ENCODE peak calls at places on chromosomes 4 and X, in nine cellular contexts. One of them, this sample, is unnamed.

GRCh38 chr4:37873383-37873782 is 17.5 kb upstream of the TBC1D1 start:
- DNase-seq in retina: no peak
- DNase-seq in epithelial cell of esophagus: peak
- DNase-seq in small intestine: peak
- DNase-seq in activated T-cell treated with anti-CD3 and anti-CD28 coated beads for 1 hour: no peak
- DNase-seq in T-helper 1 cell: no peak
- DNase-seq in astrocyte of the spinal cord: peak
- DNase-seq in HFFc6: peak
- DNase-seq in HCT116: no peak
- DNase-seq in this sample: no peak

GRCh38 chr4:151908734-151909497 is 148.1 kb upstream of the GATB start:
- DNase-seq in retina: no peak
- DNase-seq in epithelial cell of esophagus: no peak
- DNase-seq in small intestine: no peak
- DNase-seq in activated T-cell treated with anti-CD3 and anti-CD28 coated beads for 1 hour: no peak
- DNase-seq in T-helper 1 cell: no peak
- DNase-seq in astrocyte of the spinal cord: no peak
- DNase-seq in HFFc6: no peak
- DNase-seq in HCT116: no peak
- DNase-seq in this sample: no peak

GRCh38 chr4:78047366-78047765 is 9.8 kb upstream of the FRAS1 start:
- DNase-seq in retina: no peak
- DNase-seq in epithelial cell of esophagus: no peak
- DNase-seq in small intestine: no peak
- DNase-seq in activated T-cell treated with anti-CD3 and anti-CD28 coated beads for 1 hour: no peak
- DNase-seq in T-helper 1 cell: no peak
- DNase-seq in astrocyte of the spinal cord: no peak
- DNase-seq in HFFc6: no peak
- DNase-seq in HCT116: no peak
- DNase-seq in this sample: no peak

GRCh38 chrX:102995316-102995715 is 58.2 kb downstream of the RAB40AL start:
- DNase-seq in retina: no peak
- DNase-seq in epithelial cell of esophagus: no peak
- DNase-seq in small intestine: no peak
- DNase-seq in activated T-cell treated with anti-CD3 and anti-CD28 coated beads for 1 hour: no peak
- DNase-seq in T-helper 1 cell: no peak
- DNase-seq in astrocyte of the spinal cord: no peak
- DNase-seq in HFFc6: peak
- DNase-seq in HCT116: no peak
- DNase-seq in this sample: no peak

GRCh38 chrX:103823591-103823990 is 8.5 kb downstream of the RAB9B start:
- DNase-seq in retina: no peak
- DNase-seq in epithelial cell of esophagus: no peak
- DNase-seq in small intestine: no peak
- DNase-seq in activated T-cell treated with anti-CD3 and anti-CD28 coated beads for 1 hour: no peak
- DNase-seq in T-helper 1 cell: no peak
- DNase-seq in astrocyte of the spinal cord: peak
- DNase-seq in HFFc6: peak
- DNase-seq in HCT116: no peak
- DNase-seq in this sample: no peak

GRCh38 chrX:15221321-15221720 is 48.6 kb downstream of the ASB9 start:
- DNase-seq in retina: no peak
- DNase-seq in epithelial cell of esophagus: no peak
- DNase-seq in small intestine: no peak
- DNase-seq in activated T-cell treated with anti-CD3 and anti-CD28 coated beads for 1 hour: no peak
- DNase-seq in T-helper 1 cell: no peak
- DNase-seq in astrocyte of the spinal cord: no peak
- DNase-seq in HFFc6: no peak
- DNase-seq in HCT116: no peak
- DNase-seq in this sample: no peak

GRCh38 chrX:134544614-134545255 is 84.8 kb downstream of the HPRT1 start:
- DNase-seq in retina: peak
- DNase-seq in epithelial cell of esophagus: no peak
- DNase-seq in small intestine: peak
- DNase-seq in activated T-cell treated with anti-CD3 and anti-CD28 coated beads for 1 hour: no peak
- DNase-seq in T-helper 1 cell: no peak
- DNase-seq in astrocyte of the spinal cord: no peak
- DNase-seq in HFFc6: no peak
- DNase-seq in HCT116: no peak
- DNase-seq in this sample: no peak

GRCh38 chr4:74014332-74014731 is 15.9 kb upstream of the CXCL5 start:
- DNase-seq in retina: no peak
- DNase-seq in epithelial cell of esophagus: peak
- DNase-seq in small intestine: no peak
- DNase-seq in activated T-cell treated with anti-CD3 and anti-CD28 coated beads for 1 hour: no peak
- DNase-seq in T-helper 1 cell: no peak
- DNase-seq in astrocyte of the spinal cord: no peak
- DNase-seq in HFFc6: no peak
- DNase-seq in HCT116: no peak
- DNase-seq in this sample: no peak

GRCh38 chr4:39713691-39714090 is 15.8 kb downstream of the UBE2K start:
- DNase-seq in retina: no peak
- DNase-seq in epithelial cell of esophagus: peak
- DNase-seq in small intestine: no peak
- DNase-seq in activated T-cell treated with anti-CD3 and anti-CD28 coated beads for 1 hour: no peak
- DNase-seq in T-helper 1 cell: no peak
- DNase-seq in astrocyte of the spinal cord: peak
- DNase-seq in HFFc6: no peak
- DNase-seq in HCT116: no peak
- DNase-seq in this sample: no peak

GRCh38 chrX:154515803-154516654 is at the start of gene FAM3A:
- DNase-seq in retina: peak
- DNase-seq in epithelial cell of esophagus: peak
- DNase-seq in small intestine: peak
- DNase-seq in activated T-cell treated with anti-CD3 and anti-CD28 coated beads for 1 hour: peak
- DNase-seq in T-helper 1 cell: peak
- DNase-seq in astrocyte of the spinal cord: peak
- DNase-seq in HFFc6: peak
- DNase-seq in HCT116: peak
- DNase-seq in this sample: peak

GRCh38 chr4:153530284-153530995 is 64.3 kb downstream of the TMEM131L start:
- DNase-seq in retina: no peak
- DNase-seq in epithelial cell of esophagus: no peak
- DNase-seq in small intestine: no peak
- DNase-seq in activated T-cell treated with anti-CD3 and anti-CD28 coated beads for 1 hour: no peak
- DNase-seq in T-helper 1 cell: no peak
- DNase-seq in astrocyte of the spinal cord: no peak
- DNase-seq in HFFc6: no peak
- DNase-seq in HCT116: no peak
- DNase-seq in this sample: peak

GRCh38 chrX:128781506-128781905 is 729.3 kb upstream of the ACTRT1 start:
- DNase-seq in retina: peak
- DNase-seq in epithelial cell of esophagus: peak
- DNase-seq in small intestine: peak
- DNase-seq in activated T-cell treated with anti-CD3 and anti-CD28 coated beads for 1 hour: no peak
- DNase-seq in T-helper 1 cell: peak
- DNase-seq in astrocyte of the spinal cord: no peak
- DNase-seq in HFFc6: no peak
- DNase-seq in HCT116: no peak
- DNase-seq in this sample: no peak

GRCh38 chrX:55279832-55280231 is 15.1 kb upstream of the PAGE3 start:
- DNase-seq in retina: no peak
- DNase-seq in epithelial cell of esophagus: no peak
- DNase-seq in small intestine: no peak
- DNase-seq in activated T-cell treated with anti-CD3 and anti-CD28 coated beads for 1 hour: no peak
- DNase-seq in T-helper 1 cell: no peak
- DNase-seq in astrocyte of the spinal cord: no peak
- DNase-seq in HFFc6: no peak
- DNase-seq in HCT116: no peak
- DNase-seq in this sample: no peak

GRCh38 chr4:40143926-40144508 is 52.8 kb upstream of the RHOH start:
- DNase-seq in retina: no peak
- DNase-seq in epithelial cell of esophagus: no peak
- DNase-seq in small intestine: no peak
- DNase-seq in activated T-cell treated with anti-CD3 and anti-CD28 coated beads for 1 hour: no peak
- DNase-seq in T-helper 1 cell: no peak
- DNase-seq in astrocyte of the spinal cord: no peak
- DNase-seq in HFFc6: no peak
- DNase-seq in HCT116: no peak
- DNase-seq in this sample: no peak

GRCh38 chr4:75821966-75822365 is 80.3 kb downstream of the PPEF2 start:
- DNase-seq in retina: no peak
- DNase-seq in epithelial cell of esophagus: no peak
- DNase-seq in small intestine: no peak
- DNase-seq in activated T-cell treated with anti-CD3 and anti-CD28 coated beads for 1 hour: no peak
- DNase-seq in T-helper 1 cell: no peak
- DNase-seq in astrocyte of the spinal cord: peak
- DNase-seq in HFFc6: peak
- DNase-seq in HCT116: no peak
- DNase-seq in this sample: no peak

GRCh38 chr4:52551487-52551886 is 107.6 kb downstream of the USP46 start:
- DNase-seq in retina: no peak
- DNase-seq in epithelial cell of esophagus: no peak
- DNase-seq in small intestine: no peak
- DNase-seq in activated T-cell treated with anti-CD3 and anti-CD28 coated beads for 1 hour: no peak
- DNase-seq in T-helper 1 cell: no peak
- DNase-seq in astrocyte of the spinal cord: no peak
- DNase-seq in HFFc6: no peak
- DNase-seq in HCT116: no peak
- DNase-seq in this sample: no peak

GRCh38 chr4:175678451-175678850 is 133.6 kb downstream of the GPM6A start:
- DNase-seq in retina: no peak
- DNase-seq in epithelial cell of esophagus: no peak
- DNase-seq in small intestine: no peak
- DNase-seq in activated T-cell treated with anti-CD3 and anti-CD28 coated beads for 1 hour: no peak
- DNase-seq in T-helper 1 cell: no peak
- DNase-seq in astrocyte of the spinal cord: no peak
- DNase-seq in HFFc6: no peak
- DNase-seq in HCT116: no peak
- DNase-seq in this sample: no peak

GRCh38 chr4:34721835-34722234 is 1522.5 kb downstream of the ARAP2 start:
- DNase-seq in retina: no peak
- DNase-seq in epithelial cell of esophagus: peak
- DNase-seq in small intestine: no peak
- DNase-seq in activated T-cell treated with anti-CD3 and anti-CD28 coated beads for 1 hour: no peak
- DNase-seq in T-helper 1 cell: no peak
- DNase-seq in astrocyte of the spinal cord: no peak
- DNase-seq in HFFc6: no peak
- DNase-seq in HCT116: no peak
- DNase-seq in this sample: no peak

GRCh38 chr4:3480528-3481112 is 17.5 kb downstream of the DOK7 start:
- DNase-seq in retina: peak
- DNase-seq in epithelial cell of esophagus: peak
- DNase-seq in small intestine: peak
- DNase-seq in activated T-cell treated with anti-CD3 and anti-CD28 coated beads for 1 hour: peak
- DNase-seq in T-helper 1 cell: peak
- DNase-seq in astrocyte of the spinal cord: peak
- DNase-seq in HFFc6: peak
- DNase-seq in HCT116: peak
- DNase-seq in this sample: peak

GRCh38 chr4:38467296-38467695 is 196.7 kb upstream of the KLF3 start:
- DNase-seq in retina: no peak
- DNase-seq in epithelial cell of esophagus: no peak
- DNase-seq in small intestine: no peak
- DNase-seq in activated T-cell treated with anti-CD3 and anti-CD28 coated beads for 1 hour: no peak
- DNase-seq in T-helper 1 cell: no peak
- DNase-seq in astrocyte of the spinal cord: no peak
- DNase-seq in HFFc6: no peak
- DNase-seq in HCT116: no peak
- DNase-seq in this sample: no peak

GRCh38 chrX:20637351-20637750 is 370.6 kb upstream of the RPS6KA3 start:
- DNase-seq in retina: no peak
- DNase-seq in epithelial cell of esophagus: no peak
- DNase-seq in small intestine: no peak
- DNase-seq in activated T-cell treated with anti-CD3 and anti-CD28 coated beads for 1 hour: no peak
- DNase-seq in T-helper 1 cell: no peak
- DNase-seq in astrocyte of the spinal cord: peak
- DNase-seq in HFFc6: no peak
- DNase-seq in HCT116: no peak
- DNase-seq in this sample: no peak

GRCh38 chr4:73871911-73872310 is 2.7 kb downstream of the CXCL1 start:
- DNase-seq in retina: no peak
- DNase-seq in epithelial cell of esophagus: no peak
- DNase-seq in small intestine: no peak
- DNase-seq in activated T-cell treated with anti-CD3 and anti-CD28 coated beads for 1 hour: no peak
- DNase-seq in T-helper 1 cell: no peak
- DNase-seq in astrocyte of the spinal cord: peak
- DNase-seq in HFFc6: no peak
- DNase-seq in HCT116: no peak
- DNase-seq in this sample: no peak

GRCh38 chrX:41381685-41382084 is 47.7 kb downstream of the DDX3X start:
- DNase-seq in retina: no peak
- DNase-seq in epithelial cell of esophagus: peak
- DNase-seq in small intestine: peak
- DNase-seq in activated T-cell treated with anti-CD3 and anti-CD28 coated beads for 1 hour: no peak
- DNase-seq in T-helper 1 cell: no peak
- DNase-seq in astrocyte of the spinal cord: peak
- DNase-seq in HFFc6: peak
- DNase-seq in HCT116: peak
- DNase-seq in this sample: no peak

GRCh38 chr4:86152454-86152853 is 207.4 kb downstream of the MAPK10 start:
- DNase-seq in retina: no peak
- DNase-seq in epithelial cell of esophagus: no peak
- DNase-seq in small intestine: no peak
- DNase-seq in activated T-cell treated with anti-CD3 and anti-CD28 coated beads for 1 hour: no peak
- DNase-seq in T-helper 1 cell: no peak
- DNase-seq in astrocyte of the spinal cord: no peak
- DNase-seq in HFFc6: no peak
- DNase-seq in HCT116: no peak
- DNase-seq in this sample: no peak

GRCh38 chr4:81314196-81314896 is 99.3 kb upstream of the PRKG2 start:
- DNase-seq in retina: peak
- DNase-seq in epithelial cell of esophagus: peak
- DNase-seq in small intestine: peak
- DNase-seq in activated T-cell treated with anti-CD3 and anti-CD28 coated beads for 1 hour: no peak
- DNase-seq in T-helper 1 cell: no peak
- DNase-seq in astrocyte of the spinal cord: peak
- DNase-seq in HFFc6: no peak
- DNase-seq in HCT116: no peak
- DNase-seq in this sample: no peak

GRCh38 chrX:113297456-113297855 is 456.8 kb upstream of the AMOT start:
- DNase-seq in retina: no peak
- DNase-seq in epithelial cell of esophagus: peak
- DNase-seq in small intestine: no peak
- DNase-seq in activated T-cell treated with anti-CD3 and anti-CD28 coated beads for 1 hour: no peak
- DNase-seq in T-helper 1 cell: no peak
- DNase-seq in astrocyte of the spinal cord: no peak
- DNase-seq in HFFc6: no peak
- DNase-seq in HCT116: no peak
- DNase-seq in this sample: no peak

GRCh38 chr4:158571736-158572135 is 50.1 kb downstream of the RXFP1 start:
- DNase-seq in retina: no peak
- DNase-seq in epithelial cell of esophagus: no peak
- DNase-seq in small intestine: no peak
- DNase-seq in activated T-cell treated with anti-CD3 and anti-CD28 coated beads for 1 hour: no peak
- DNase-seq in T-helper 1 cell: no peak
- DNase-seq in astrocyte of the spinal cord: no peak
- DNase-seq in HFFc6: no peak
- DNase-seq in HCT116: no peak
- DNase-seq in this sample: no peak

GRCh38 chr4:168854216-168854921 is 155.7 kb downstream of the CBR4 start:
- DNase-seq in retina: no peak
- DNase-seq in epithelial cell of esophagus: no peak
- DNase-seq in small intestine: no peak
- DNase-seq in activated T-cell treated with anti-CD3 and anti-CD28 coated beads for 1 hour: no peak
- DNase-seq in T-helper 1 cell: no peak
- DNase-seq in astrocyte of the spinal cord: no peak
- DNase-seq in HFFc6: no peak
- DNase-seq in HCT116: no peak
- DNase-seq in this sample: no peak

GRCh38 chr4:121140712-121141111 is 23.4 kb downstream of the TNIP3 start:
- DNase-seq in retina: no peak
- DNase-seq in epithelial cell of esophagus: peak
- DNase-seq in small intestine: no peak
- DNase-seq in activated T-cell treated with anti-CD3 and anti-CD28 coated beads for 1 hour: no peak
- DNase-seq in T-helper 1 cell: no peak
- DNase-seq in astrocyte of the spinal cord: peak
- DNase-seq in HFFc6: peak
- DNase-seq in HCT116: no peak
- DNase-seq in this sample: no peak

GRCh38 chr4:1579834-1580686 is 104.1 kb downstream of the FAM53A start:
- DNase-seq in retina: peak
- DNase-seq in epithelial cell of esophagus: peak
- DNase-seq in small intestine: peak
- DNase-seq in activated T-cell treated with anti-CD3 and anti-CD28 coated beads for 1 hour: peak
- DNase-seq in T-helper 1 cell: peak
- DNase-seq in astrocyte of the spinal cord: peak
- DNase-seq in HFFc6: peak
- DNase-seq in HCT116: peak
- DNase-seq in this sample: peak